ENCODE peak calls at places on chromosomes 2 and 18, in five cellular contexts. T is heart right ventricle, L is A549, Y is fibroblast of lung, B is K562. V is an unnamed sample. For H3K9me3, the result is how much of the 10 kb centered on the place peaks cover.

GRCh38 chr2:167543721-167544120 is 655.4 kb downstream of the XIRP2 start:
- DNase-seq in T (no peak), L (no peak), Y (no peak), B (no peak), V (no peak)

GRCh38 chr18:361941-362913 is 94.4 kb upstream of the THOC1 start:
- DNase-seq in T (no peak), L (no peak), Y (peak), B (no peak), V (no peak)

GRCh38 chr2:25177369-25177641 is 8.9 kb upstream of the POMC start:
- DNase-seq in T (no peak), L (no peak), Y (no peak), B (no peak), V (no peak)

GRCh38 chr18:50614838-50615237 is 55.0 kb downstream of the MAPK4 start:
- DNase-seq in T (no peak), L (no peak), Y (peak), B (no peak), V (no peak)

GRCh38 chr18:76363451-76364120 is 131.5 kb downstream of the ZNF516 start:
- DNase-seq in T (no peak), L (no peak), Y (peak), B (no peak), V (no peak)

GRCh38 chr2:148231858-148232257 is 211.0 kb downstream of the MBD5 start:
- DNase-seq in T (no peak), L (no peak), Y (no peak), B (no peak), V (no peak)

GRCh38 chr18:56921888-56922480 is 224.9 kb upstream of the BOD1L2 start:
- DNase-seq in T (no peak), L (no peak), Y (peak), B (no peak), V (no peak)

GRCh38 chr2:7660816-7661215 is 743.6 kb downstream of the RNF144A start:
- DNase-seq in T (no peak), L (no peak), Y (no peak), B (no peak), V (no peak)

GRCh38 chr2:191920502-191920901 is 73.6 kb upstream of the CAVIN2 start:
- DNase-seq in T (no peak), L (no peak), Y (no peak), B (no peak), V (no peak)

GRCh38 chr2:62931536-62931935 is 119.1 kb upstream of the OTX1 start:
- DNase-seq in T (no peak), L (no peak), Y (no peak), B (no peak), V (no peak)

GRCh38 chr2:68237404-68237803 is 14.9 kb downstream of the PPP3R1 start:
- DNase-seq in T (no peak), L (no peak), Y (peak), B (no peak), V (no peak)

GRCh38 chr2:102806250-102806837 is 44.5 kb downstream of the TMEM182 start:
- DNase-seq in T (peak), L (peak), Y (peak), B (peak), V (peak)

GRCh38 chr2:191714925-191715324 is 37.0 kb downstream of the NABP1 start:
- DNase-seq in T (no peak), L (no peak), Y (no peak), B (no peak), V (no peak)

GRCh38 chr2:55108456-55108855 is 58.2 kb upstream of the RTN4 start:
- DNase-seq in T (no peak), L (no peak), Y (no peak), B (no peak), V (no peak)

GRCh38 chr2:240469239-240469636 is 33.8 kb downstream of the GPC1 start:
- DNase-seq in T (peak), L (no peak), Y (no peak), B (no peak), V (no peak)

GRCh38 chr2:222372993-222373392 is 51.4 kb upstream of the SGPP2 start:
- DNase-seq in T (no peak), L (no peak), Y (no peak), B (no peak), V (no peak)

GRCh38 chr2:2662037-2662846 is 331.2 kb upstream of the MYT1L start:
- DNase-seq in T (peak), L (no peak), Y (peak), B (no peak), V (no peak)

GRCh38 chr2:96839288-96839874 is 4.4 kb downstream of the ANKRD23 start:
- DNase-seq in T (no peak), L (no peak), Y (no peak), B (no peak), V (peak)

GRCh38 chr2:207662203-207662602 is 37.0 kb upstream of the METTL21A start:
- DNase-seq in T (no peak), L (no peak), Y (no peak), B (no peak), V (no peak)

GRCh38 chr2:201357216-201357615 is at the start of gene FLACC1:
- DNase-seq in T (peak), L (peak), Y (peak), B (peak), V (no peak)

GRCh38 chr18:79218605-79219195 is 149.5 kb downstream of the ATP9B start:
- DNase-seq in T (no peak), L (no peak), Y (no peak), B (no peak), V (no peak)

GRCh38 chr2:151053661-151053990 is 208.0 kb downstream of the RBM43 start:
- DNase-seq in T (no peak), L (no peak), Y (no peak), B (no peak), V (no peak)

GRCh38 chr18:72830109-72830508 is 37.7 kb downstream of the NETO1 start:
- DNase-seq in T (peak), L (no peak), Y (no peak), B (no peak), V (no peak)

GRCh38 chr2:30366199-30366691 is 80.8 kb upstream of the LCLAT1 start:
- DNase-seq in T (peak), L (no peak), Y (peak), B (no peak), V (peak)

GRCh38 chr2:229810786-229811185 is 96.4 kb upstream of the DNER start:
- DNase-seq in T (no peak), L (no peak), Y (peak), B (no peak), V (no peak)

GRCh38 chr2:70965506-70965905 is 12.9 kb upstream of the ANKRD53 start:
- DNase-seq in T (no peak), L (no peak), Y (no peak), B (no peak), V (peak)

GRCh38 chr2:134249755-134250154 is 4.1 kb upstream of the MGAT5 start:
- DNase-seq in T (no peak), L (no peak), Y (no peak), B (no peak), V (no peak)

GRCh38 chr2:11023326-11024009 is 111.7 kb downstream of the KCNF1 start:
- DNase-seq in T (no peak), L (no peak), Y (no peak), B (no peak), V (no peak)

GRCh38 chr18:48867978-48868377 is 82.8 kb downstream of the SMAD7 start:
- DNase-seq in T (no peak), L (no peak), Y (no peak), B (no peak), V (no peak)

GRCh38 chr18:26738706-26739105 is 126.8 kb downstream of the AQP4 start:
- DNase-seq in T (no peak), L (no peak), Y (no peak), B (no peak), V (no peak)

GRCh38 chr18:26736301-26736700 is 129.2 kb downstream of the AQP4 start:
- DNase-seq in T (no peak), L (no peak), Y (no peak), B (no peak), V (no peak)

GRCh38 chr18:26729439-26729838 is 136.1 kb downstream of the AQP4 start:
- DNase-seq in T (no peak), L (no peak), Y (no peak), B (no peak), V (no peak)

DNA sequence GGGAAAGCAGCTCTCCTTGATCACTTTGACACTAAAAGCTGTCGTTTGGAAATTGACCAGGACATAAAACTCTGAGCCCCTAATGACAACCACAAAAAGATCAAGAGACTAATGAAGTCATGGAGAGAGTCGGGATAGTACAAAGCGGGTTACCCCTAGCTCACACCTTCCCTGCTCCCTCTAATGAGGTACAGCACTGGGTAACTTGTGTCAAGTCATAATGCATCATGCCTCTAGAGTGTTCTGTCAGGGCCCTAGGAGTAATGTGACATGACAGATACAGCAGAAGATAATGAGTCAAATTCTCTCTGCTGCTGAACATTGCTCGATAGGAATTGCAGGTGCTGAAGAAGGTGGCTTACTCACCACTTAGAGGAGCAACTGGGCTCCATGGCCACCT is 130.7 kb downstream of the AQP4 start:
- DNase-seq in T (no peak), L (no peak), Y (no peak), B (no peak), V (no peak)
- H3K27ac ChIP-seq in T (no peak), L (no peak), Y (no peak), B (no peak), V (no peak)

GRCh38 chr18:55737266-55737665 is 149.3 kb upstream of the TCF4 start:
- DNase-seq in T (no peak), L (no peak), Y (no peak), B (no peak), V (no peak)

GRCh38 chr18:55737781-55738468 is 149.9 kb upstream of the TCF4 start:
- DNase-seq in T (no peak), L (no peak), Y (no peak), B (no peak), V (no peak)

GRCh38 chr18:55735199-55735855 is 147.3 kb upstream of the TCF4 start:
- DNase-seq in T (no peak), L (no peak), Y (no peak), B (no peak), V (no peak)

GRCh38 chr18:55738483-55739114 is 150.6 kb upstream of the TCF4 start:
- DNase-seq in T (no peak), L (no peak), Y (no peak), B (no peak), V (no peak)

GRCh38 chr18:55735969-55736368 is 148.0 kb upstream of the TCF4 start:
- DNase-seq in T (no peak), L (no peak), Y (no peak), B (no peak), V (no peak)
- H3K9me3 ChIP-seq in T (under half), L (under half), Y (under half), B (under half), V (under half)

GRCh38 chr2:88590998-88591613 is 36.2 kb downstream of the EIF2AK3 start:
- DNase-seq in T (peak), L (peak), Y (peak), B (peak), V (no peak)
- TF ChIP-seq CTCF in T (peak), L (peak), Y (peak), B (peak), V (peak)

DNA sequence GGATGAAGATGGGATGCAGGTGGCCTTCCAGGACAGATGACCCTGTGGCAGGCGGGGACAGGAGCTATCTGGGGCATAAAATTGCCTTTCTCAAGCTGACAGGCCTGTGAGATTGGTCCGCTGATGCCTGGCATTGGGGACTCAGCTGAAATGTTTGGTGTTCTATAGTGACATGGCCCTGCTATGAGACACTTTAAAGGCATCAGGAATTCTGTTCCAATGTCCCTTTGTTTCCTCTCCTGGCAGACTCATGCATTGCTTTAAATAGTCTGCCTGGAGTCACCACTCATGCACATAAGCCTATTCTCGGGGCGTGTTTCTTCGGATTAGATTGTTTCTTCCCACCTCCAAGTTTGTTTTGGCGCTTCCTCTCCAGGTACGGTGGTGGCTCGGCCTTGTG is 135.8 kb downstream of the ALPK2 start:
- DNase-seq in T (no peak), L (no peak), Y (no peak), B (no peak), V (no peak)
- H3K27ac ChIP-seq in T (peak), L (peak), Y (no peak), B (no peak), V (no peak)